ENCODE peak calls at places on chromosome 12, in five cellular contexts. K is breast epithelium, Q is dorsolateral prefrontal cortex, G is PC-9, Y is fibroblast of lung. D is an unnamed sample.

GRCh38 chr12:69648476-69648875 is 37.8 kb upstream of the LRRC10 start:
- DNase-seq in K (no peak), Q (no peak), G (no peak), Y (peak), D (no peak)

GRCh38 chr12:4807813-4808212 is 87.6 kb downstream of the GALNT8 start:
- DNase-seq in K (no peak), Q (no peak), G (no peak), Y (no peak), D (no peak)

GRCh38 chr12:99453831-99454538 is 193.6 kb upstream of the GARIN6 start:
- DNase-seq in K (no peak), Q (no peak), G (no peak), Y (peak), D (no peak)

GRCh38 chr12:2053675-2054070 is 886 bp downstream of the CACNA1C start:
- DNase-seq in K (no peak), Q (no peak), G (no peak), Y (no peak), D (no peak)

GRCh38 chr12:127926004-127926403 is 341.0 kb upstream of the TMEM132C start:
- DNase-seq in K (no peak), Q (peak), G (no peak), Y (peak), D (peak)

GRCh38 chr12:116864371-116865160 is 16.7 kb downstream of the HRK start:
- DNase-seq in K (no peak), Q (no peak), G (peak), Y (peak), D (no peak)

GRCh38 chr12:100461330-100461973 is 12.2 kb upstream of the NR1H4 start:
- DNase-seq in K (no peak), Q (no peak), G (no peak), Y (no peak), D (no peak)

GRCh38 chr12:102437511-102437910 is 42.9 kb downstream of the IGF1 start:
- DNase-seq in K (no peak), Q (no peak), G (no peak), Y (no peak), D (no peak)

GRCh38 chr12:88472248-88472647 is 108.0 kb downstream of the KITLG start:
- DNase-seq in K (no peak), Q (no peak), G (no peak), Y (peak), D (no peak)

GRCh38 chr12:31900271-31900670 is 58.9 kb upstream of the RESF1 start:
- DNase-seq in K (no peak), Q (no peak), G (no peak), Y (no peak), D (no peak)

GRCh38 chr12:25207883-25208282 is 12.8 kb downstream of the ETFRF1 start:
- DNase-seq in K (no peak), Q (no peak), G (no peak), Y (no peak), D (no peak)

GRCh38 chr12:1443421-1444141 is 150.8 kb downstream of the FBXL14 start:
- DNase-seq in K (peak), Q (no peak), G (no peak), Y (peak), D (no peak)

GRCh38 chr12:90909069-90909676 is 45.8 kb downstream of the CCER1 start:
- DNase-seq in K (no peak), Q (no peak), G (peak), Y (peak), D (peak)

GRCh38 chr12:129615001-129615400 is 288.8 kb downstream of the TMEM132D start:
- DNase-seq in K (no peak), Q (no peak), G (no peak), Y (peak), D (no peak)

GRCh38 chr12:78555802-78556201 is 308.8 kb upstream of the SYT1 start:
- DNase-seq in K (no peak), Q (no peak), G (no peak), Y (peak), D (no peak)

GRCh38 chr12:132154341-132154761 is 10.1 kb downstream of the NOC4L start:
- DNase-seq in K (no peak), Q (no peak), G (no peak), Y (no peak), D (no peak)

GRCh38 chr12:2251485-2252179 is 198.8 kb downstream of the CACNA1C start:
- DNase-seq in K (no peak), Q (no peak), G (no peak), Y (no peak), D (no peak)

GRCh38 chr12:53300187-53300586 is 692 bp downstream of the MYG1 start:
- DNase-seq in K (no peak), Q (no peak), G (no peak), Y (peak), D (no peak)

GRCh38 chr12:120265483-120266179 is at the start of gene PXN:
- DNase-seq in K (peak), Q (peak), G (peak), Y (peak), D (peak)

GRCh38 chr12:74780458-74781241 is 243.0 kb downstream of the ATXN7L3B start:
- DNase-seq in K (no peak), Q (no peak), G (no peak), Y (peak), D (no peak)

GRCh38 chr12:26493656-26494055 is 298.3 kb downstream of the SSPN start:
- DNase-seq in K (peak), Q (no peak), G (peak), Y (peak), D (no peak)

GRCh38 chr12:24231298-24231697 is 281.8 kb upstream of the SOX5 start:
- DNase-seq in K (no peak), Q (no peak), G (no peak), Y (no peak), D (no peak)

GRCh38 chr12:28563926-28564325 is 373.7 kb downstream of the CCDC91 start:
- DNase-seq in K (no peak), Q (no peak), G (no peak), Y (peak), D (no peak)

GRCh38 chr12:122659579-122659978 is 43.6 kb downstream of the HCAR2 start:
- DNase-seq in K (peak), Q (no peak), G (no peak), Y (no peak), D (no peak)

GRCh38 chr12:33427071-33427470 is 12.5 kb downstream of the SYT10 start:
- DNase-seq in K (no peak), Q (no peak), G (no peak), Y (no peak), D (no peak)

GRCh38 chr12:103538397-103538796 is 42.6 kb upstream of the C12orf42 start:
- DNase-seq in K (no peak), Q (no peak), G (no peak), Y (no peak), D (no peak)

GRCh38 chr12:6228535-6229223 is 28.5 kb downstream of the CD9 start:
- DNase-seq in K (no peak), Q (no peak), G (peak), Y (no peak), D (no peak)

DNA sequence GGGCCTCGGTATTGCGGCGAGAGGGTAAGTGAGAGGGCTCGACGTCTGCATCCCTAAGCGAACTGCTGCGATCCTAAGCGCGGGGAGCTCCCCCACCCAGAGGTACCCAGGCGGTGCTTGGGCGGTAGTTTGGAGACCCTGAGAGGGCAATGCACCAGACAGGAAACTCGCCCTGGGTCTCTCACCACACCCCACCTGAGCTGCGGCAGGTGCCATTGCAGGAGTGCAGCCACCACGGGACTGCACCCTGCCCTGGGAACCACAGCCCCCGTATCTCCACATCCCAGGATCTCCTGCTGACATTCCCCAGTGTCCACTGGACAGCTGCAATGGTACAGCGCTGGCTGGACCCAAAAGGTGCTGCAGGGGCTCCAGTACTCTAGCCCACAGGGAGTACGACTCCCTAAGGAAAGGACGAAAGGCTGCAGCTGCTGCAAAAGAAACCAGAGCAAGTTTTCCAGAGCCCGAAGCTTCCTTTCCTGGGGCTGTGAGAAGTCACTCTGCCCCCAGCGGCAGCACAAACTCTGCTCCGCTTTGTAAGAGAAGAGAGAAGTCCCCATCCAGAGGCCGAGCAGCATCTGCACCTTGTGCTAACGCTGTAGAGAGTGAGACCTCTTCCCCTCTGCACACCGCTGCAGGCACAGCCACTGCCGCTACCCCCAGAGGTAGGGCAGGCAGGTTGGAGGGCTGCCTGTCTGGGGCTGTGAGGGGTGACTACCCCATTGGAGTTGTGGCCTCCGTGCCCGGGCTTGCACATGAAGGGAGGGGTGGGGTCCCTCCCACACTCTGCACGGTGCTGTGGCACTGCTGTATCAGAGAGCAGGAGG is 31.1 kb upstream of the MON2 start:
- DNase-seq in K (no peak), Q (peak), G (peak), Y (peak), D (peak)
- TF ChIP-seq CTCF in K (no peak), Q (peak), G (no peak), Y (peak), D (peak)

GRCh38 chr12:21371050-21371449 is 1.7 kb upstream of the IAPP start:
- DNase-seq in K (no peak), Q (no peak), G (no peak), Y (no peak), D (no peak)
- TF ChIP-seq CTCF in K (no peak), Q (no peak), G (no peak), Y (no peak), D (no peak)

GRCh38 chr12:8957561-8957960 is 8.1 kb upstream of the M6PR start:
- DNase-seq in K (no peak), Q (no peak), G (no peak), Y (no peak), D (no peak)

GRCh38 chr12:8956772-8957171 is 7.3 kb upstream of the M6PR start:
- DNase-seq in K (no peak), Q (no peak), G (no peak), Y (no peak), D (no peak)

GRCh38 chr12:8956073-8956472 is 6.6 kb upstream of the M6PR start:
- DNase-seq in K (no peak), Q (no peak), G (no peak), Y (no peak), D (no peak)

DNA sequence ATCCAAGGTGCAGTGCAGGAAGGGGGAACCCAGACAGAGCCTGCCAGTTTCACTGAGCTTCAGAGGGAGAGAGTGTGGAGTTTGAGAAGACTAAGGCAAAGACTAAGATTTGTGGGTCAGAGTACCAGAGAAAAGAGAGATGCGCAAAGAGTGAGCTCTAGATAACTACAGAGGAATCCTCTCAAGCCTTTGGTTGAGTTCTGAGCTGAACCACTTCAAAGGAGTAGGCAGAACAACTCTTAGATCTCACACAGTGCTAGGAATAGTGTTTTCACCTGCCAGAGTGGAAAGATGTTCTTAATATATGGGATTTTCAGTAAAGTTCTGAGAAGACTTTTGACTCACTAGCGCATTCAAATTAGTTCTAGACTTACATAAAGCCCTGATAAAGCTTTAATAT is 10.7 kb upstream of the M6PR start:
- DNase-seq in K (no peak), Q (no peak), G (no peak), Y (no peak), D (no peak)
- TF ChIP-seq CTCF in K (no peak), Q (no peak), G (no peak), Y (no peak), D (no peak)

GRCh38 chr12:3744216-3744883 is 8.6 kb downstream of the CRACR2A start:
- DNase-seq in K (no peak), Q (no peak), G (no peak), Y (no peak), D (no peak)
- TF ChIP-seq CTCF in K (no peak), Q (no peak), G (no peak), Y (no peak), D (no peak)

GRCh38 chr12:46824709-46825108 is 1.1 kb downstream of the SLC38A4 start:
- DNase-seq in K (no peak), Q (no peak), G (no peak), Y (no peak), D (no peak)

GRCh38 chr12:46831335-46832083 is 5.7 kb upstream of the SLC38A4 start:
- DNase-seq in K (no peak), Q (no peak), G (no peak), Y (peak), D (peak)

GRCh38 chr12:46830731-46831334 is 5.0 kb upstream of the SLC38A4 start:
- DNase-seq in K (no peak), Q (no peak), G (no peak), Y (peak), D (peak)

DNA sequence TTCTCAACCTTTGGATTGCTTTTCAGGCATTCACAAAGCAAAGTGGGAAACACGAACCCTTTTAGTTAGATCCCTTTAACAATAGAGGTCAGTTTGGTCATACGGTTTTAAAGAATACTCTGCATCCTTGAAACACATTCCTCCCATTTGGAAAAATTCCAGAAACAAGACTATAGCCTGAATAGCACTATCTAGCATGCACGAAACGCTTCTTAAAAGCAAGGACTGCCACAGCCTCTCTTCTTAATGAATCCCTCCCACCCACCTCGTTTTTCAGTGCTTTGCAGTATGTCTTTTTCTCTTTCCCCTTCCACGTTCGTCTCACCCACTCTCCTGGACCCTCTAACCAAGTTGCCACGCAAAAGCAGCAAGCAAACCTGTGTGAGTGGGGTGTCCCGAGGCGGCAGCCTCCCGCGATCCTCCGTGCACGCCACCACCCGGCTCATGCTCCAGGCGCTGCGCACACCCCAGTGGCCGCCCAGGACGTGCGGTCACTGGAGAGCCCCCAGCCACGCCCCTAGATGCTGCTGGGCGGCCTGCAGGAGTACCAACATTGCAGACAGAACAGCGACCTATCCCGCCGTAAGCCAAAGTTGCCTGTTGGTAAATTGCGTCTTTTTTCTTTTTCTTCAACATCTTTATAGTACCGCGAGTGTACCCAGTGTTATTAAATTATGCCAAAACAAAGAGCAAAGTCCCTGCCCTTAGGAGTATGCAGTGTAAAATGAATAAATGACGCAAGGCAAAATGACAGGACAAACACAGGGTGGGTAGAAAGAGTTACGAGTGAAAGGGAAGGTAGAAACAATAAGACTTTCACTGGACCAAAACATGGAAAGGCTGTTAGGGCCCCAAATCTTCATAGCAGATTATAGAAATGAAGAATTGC is at the start of gene SLC38A4:
- DNase-seq in K (no peak), Q (no peak), G (peak), Y (peak), D (peak)
- TF ChIP-seq CTCF in K (no peak), Q (no peak), G (no peak), Y (peak), D (peak)

GRCh38 chr12:49296836-49297694 is 2.1 kb downstream of the PRPH start:
- DNase-seq in K (no peak), Q (no peak), G (peak), Y (no peak), D (no peak)
- TF ChIP-seq CTCF in K (no peak), Q (no peak), G (peak), Y (no peak), D (no peak)

DNA sequence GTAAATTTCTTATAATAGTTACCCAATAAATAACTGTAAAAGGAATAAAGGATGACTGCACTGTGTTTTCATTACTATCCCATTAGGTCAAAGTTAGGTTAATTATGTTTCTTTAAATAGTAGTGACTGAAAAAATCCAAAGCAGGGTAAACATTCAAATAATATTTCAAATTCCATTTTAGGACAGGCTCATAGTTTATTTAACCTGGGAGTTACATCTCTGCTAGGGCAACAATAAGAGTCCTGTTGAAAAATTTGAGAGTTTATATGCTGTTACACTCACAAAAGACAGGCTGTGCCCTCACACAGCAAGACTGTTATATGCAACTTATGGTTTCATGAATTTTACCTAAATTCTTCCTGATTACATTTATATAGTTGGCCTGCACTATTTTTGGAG is 8.0 kb downstream of the ERP27 start:
- DNase-seq in K (no peak), Q (no peak), G (no peak), Y (peak), D (no peak)
- TF ChIP-seq CTCF in K (no peak), Q (no peak), G (peak), Y (no peak), D (no peak)

GRCh38 chr12:15322164-15323054 is at the start of gene PTPRO:
- DNase-seq in K (no peak), Q (no peak), G (no peak), Y (peak), D (peak)
- TF ChIP-seq CTCF in K (no peak), Q (no peak), G (no peak), Y (no peak), D (peak)

DNA sequence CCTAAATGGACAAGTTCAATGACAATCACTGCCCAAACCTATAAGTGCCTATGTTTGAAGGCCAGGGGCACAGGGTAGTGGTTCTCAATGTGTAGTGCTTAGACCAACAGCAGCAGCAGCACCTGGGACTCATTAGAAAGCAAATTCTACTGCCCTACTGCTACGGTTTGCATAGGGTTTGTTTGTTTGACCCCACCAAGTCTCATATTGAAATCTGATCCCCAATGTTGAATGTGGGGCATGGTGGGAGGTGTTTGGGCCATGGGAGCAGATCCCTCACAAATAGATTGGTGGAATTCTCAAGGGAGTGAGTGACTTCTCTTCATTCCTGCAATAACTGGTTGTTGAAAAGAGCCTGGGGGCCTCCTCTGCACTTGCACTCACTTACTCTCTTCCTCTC is 39.6 kb downstream of the PPM1H start:
- DNase-seq in K (no peak), Q (no peak), G (no peak), Y (no peak), D (no peak)
- TF ChIP-seq CTCF in K (no peak), Q (no peak), G (no peak), Y (no peak), D (no peak)

DNA sequence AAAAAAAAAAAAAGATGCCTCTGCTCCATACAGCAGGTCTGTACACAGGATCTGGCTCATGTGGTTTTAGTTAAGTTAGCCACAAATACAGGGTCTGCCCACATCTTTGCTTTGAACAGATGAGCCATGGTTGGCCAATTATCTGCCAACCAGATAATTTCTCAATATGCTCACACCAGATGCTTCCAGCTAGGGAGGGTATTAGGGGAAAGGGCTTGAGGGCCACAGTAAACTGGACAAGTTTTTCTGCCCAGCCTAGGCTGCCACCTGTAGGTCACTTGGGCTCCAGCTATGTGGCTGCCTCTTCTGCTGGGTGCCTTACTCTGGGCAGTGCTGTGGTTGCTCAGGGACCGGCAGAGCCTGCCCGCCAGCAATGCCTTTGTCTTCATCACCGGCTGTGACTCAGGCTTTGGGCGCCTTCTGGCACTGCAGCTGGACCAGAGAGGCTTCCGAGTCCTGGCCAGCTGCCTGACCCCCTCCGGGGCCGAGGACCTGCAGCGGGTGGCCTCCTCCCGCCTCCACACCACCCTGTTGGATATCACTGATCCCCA is 776 bp downstream of the RDH5 start:
- DNase-seq in K (peak), Q (no peak), G (peak), Y (peak), D (no peak)
- TF ChIP-seq CTCF in K (no peak), Q (peak), G (peak), Y (peak), D (peak)